ENCODE peak calls at places on chromosomes 4 and X, in seven cellular contexts. E, Z, M, G, B, F and I are unnamed samples.

GRCh38 chr4:19177616-19178015 is 1074.1 kb upstream of the SLIT2 start:
- DNase-seq in G (no peak), B (no peak), E (no peak), M (peak; percentile 34), Z (no peak), F (peak; percentile 7), I (no peak)

GRCh38 chr4:71396382-71396781 is 57.6 kb downstream of the SLC4A4 start:
- DNase-seq in F (peak; percentile 82), B (no peak), G (no peak), Z (no peak), M (peak; percentile 35), E (no peak), I (no peak)

GRCh38 chr4:79467246-79467932 is 59.4 kb upstream of the GK2 start:
- DNase-seq in B (no peak), E (no peak), M (peak; percentile 3), F (no peak), G (no peak), Z (no peak), I (no peak)

GRCh38 chr4:15145709-15146108 is 143.4 kb downstream of the CPEB2 start:
- DNase-seq in M (no peak), F (no peak), Z (no peak), E (no peak), B (no peak), G (no peak), I (no peak)

GRCh38 chrX:147737690-147738089 is 174.0 kb upstream of the FMR1 start:
- DNase-seq in Z (no peak), E (no peak), B (no peak), M (no peak), G (no peak), F (no peak), I (no peak)

GRCh38 chr4:145183581-145183980 is 3.2 kb upstream of the OTUD4 start:
- DNase-seq in F (no peak), M (no peak), G (no peak), B (no peak), Z (no peak), E (no peak), I (no peak)

GRCh38 chrX:1676866-1677265 is 62.0 kb downstream of the ASMT start:
- DNase-seq in B (no peak), G (no peak), M (no peak), F (no peak), E (no peak), Z (no peak), I (no peak)

GRCh38 chr4:8157944-8158709 is 486 bp downstream of the ABLIM2 start:
- DNase-seq in Z (no peak), F (no peak), E (no peak), B (no peak), G (no peak), M (no peak), I (no peak)

GRCh38 chr4:155950461-155950860 is 3.2 kb downstream of the CTSO start:
- DNase-seq in G (no peak), E (no peak), F (no peak), B (no peak), M (no peak), Z (no peak), I (no peak)

DNA sequence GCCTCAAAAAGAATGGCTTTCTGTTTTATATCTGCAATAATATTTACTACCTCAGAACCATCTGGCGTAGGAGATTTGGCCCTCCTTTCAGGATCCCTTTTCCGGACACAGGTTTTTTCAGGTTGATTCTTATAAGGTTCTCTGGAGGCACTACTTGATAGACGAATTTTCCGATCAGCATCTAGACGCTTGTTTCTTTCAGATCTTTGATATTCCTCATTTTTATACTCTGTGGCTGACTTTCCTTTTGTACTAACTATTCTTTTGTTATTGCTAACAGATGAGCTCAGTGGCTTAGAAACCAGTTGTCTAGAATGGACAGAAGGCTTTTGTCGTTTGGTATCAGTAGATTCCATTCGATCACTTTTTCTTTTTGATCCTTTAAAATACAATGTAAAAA is 12.4 kb downstream of the YTHDC1 start:
- DNase-seq in F (no peak), B (no peak), E (no peak), Z (no peak), G (no peak), M (no peak), I (no peak)
- H3K27ac ChIP-seq in F (no peak overlapping the region), B (no peak overlapping the region), E (no peak overlapping the region), Z (no peak overlapping the region), G (no peak overlapping the region), M (no peak overlapping the region), I (no peak overlapping the region)

DNA sequence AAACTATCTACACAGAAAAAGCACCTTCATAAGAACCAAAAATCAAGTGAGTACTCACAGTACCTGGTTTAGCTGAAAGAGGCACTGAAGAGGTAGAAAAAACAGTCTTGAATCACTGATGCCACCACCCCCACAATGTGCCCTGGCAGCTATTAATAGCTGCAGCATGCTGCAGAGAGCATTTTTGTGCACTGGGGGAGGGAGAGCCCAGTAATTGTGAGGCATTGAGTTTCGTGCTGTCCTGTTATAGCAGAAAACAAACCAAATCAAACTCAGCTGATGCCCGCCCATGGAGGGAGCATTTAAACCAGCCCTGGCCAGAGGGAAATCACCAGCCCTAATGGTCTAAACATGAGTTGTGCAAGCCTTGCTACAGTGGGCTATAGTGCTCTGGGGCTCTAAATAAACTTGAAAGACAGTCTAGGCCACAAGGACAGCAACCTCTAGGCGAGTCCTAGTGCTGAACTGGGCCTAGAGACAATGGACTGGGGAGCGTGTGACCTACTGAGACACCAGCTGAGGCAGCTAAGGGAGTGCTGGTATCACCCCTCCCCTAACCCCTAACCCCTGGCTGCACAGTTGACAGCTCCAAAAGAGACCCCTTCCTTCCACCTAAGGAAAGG is 106.3 kb upstream of the TMLHE start:
- DNase-seq in Z (no peak), M (no peak), E (peak; percentile 31), G (no peak), F (no peak), B (peak; percentile 9), I (no peak)
- H3K9me3 ChIP-seq in Z (no peaks in the 10 kb centered on the region), M (no peaks in the 10 kb centered on the region), E (peaks cover 4% of the 10 kb centered on the region), G (no peaks in the 10 kb centered on the region), F (peaks cover 2% of the 10 kb centered on the region), B (peaks cover 19% of the 10 kb centered on the region), I (no peaks in the 10 kb centered on the region)

DNA sequence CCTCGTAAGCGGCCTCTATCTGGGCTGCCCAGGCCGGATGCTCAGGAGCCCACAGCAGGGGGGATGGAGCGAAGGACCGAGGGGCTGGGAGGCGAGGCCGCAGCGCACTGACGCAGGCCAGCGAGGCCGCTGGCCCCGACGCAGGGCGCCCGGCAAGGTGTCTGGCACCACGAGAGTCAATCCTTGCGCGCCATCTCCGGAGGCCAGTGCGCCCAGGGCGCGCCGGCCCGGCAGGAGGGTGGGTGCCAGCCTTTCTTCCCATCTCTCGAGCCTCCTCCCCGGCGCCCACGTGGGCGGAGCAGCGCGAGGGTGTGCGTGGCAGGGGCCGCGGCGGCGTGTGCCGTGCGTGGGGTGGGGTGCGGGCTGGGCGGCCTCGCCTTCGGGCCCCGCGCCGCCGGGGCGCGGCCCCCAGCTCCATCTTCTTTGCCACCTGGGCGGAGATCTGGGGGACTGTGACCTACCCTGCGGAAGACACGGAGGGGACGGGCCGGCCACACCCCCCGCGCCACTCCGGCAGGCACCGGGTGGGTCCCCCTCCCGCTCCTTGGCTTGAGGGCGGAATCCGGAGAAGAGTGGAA is 916 bp downstream of the JAKMIP1 start:
- DNase-seq in M (no peak), B (peak; percentile 17), G (no peak), Z (no peak), F (no peak), E (no peak), I (no peak)
- H3K4me3 ChIP-seq in M (no peak overlapping the region), B (no peak overlapping the region), G (no peak overlapping the region), Z (peak overlapping the region; percentile 9), F (no peak overlapping the region), E (peak overlapping the region; percentile 80), I (peak overlapping the region; percentile 58)

GRCh38 chr4:139452000-139452399 is 1.9 kb upstream of the RAB33B start:
- DNase-seq in E (no peak), F (no peak), B (no peak), Z (no peak), M (no peak), G (no peak), I (no peak)
- H3K27ac ChIP-seq in E (no peak overlapping the region), F (no peak overlapping the region), B (peak overlapping the region; percentile 75), Z (no peak overlapping the region), M (no peak overlapping the region), G (no peak overlapping the region), I (no peak overlapping the region)

GRCh38 chr4:48634688-48635308 is 144.7 kb downstream of the ZAR1 start:
- DNase-seq in Z (no peak), F (no peak), G (no peak), B (no peak), M (no peak), E (no peak), I (no peak)

GRCh38 chr4:48635310-48635709 is 144.8 kb downstream of the FRYL start:
- DNase-seq in F (peak; percentile 37), M (peak; percentile 10), Z (no peak), E (no peak), G (no peak), B (peak; percentile 43), I (no peak)

GRCh38 chr4:48633657-48634056 is 143.6 kb downstream of the ZAR1 start:
- DNase-seq in Z (no peak), F (peak; percentile 7), B (no peak), G (no peak), M (no peak), E (no peak), I (no peak)

GRCh38 chr4:48639816-48640215 is 140.3 kb downstream of the FRYL start:
- DNase-seq in B (no peak), E (no peak), G (no peak), Z (no peak), F (no peak), M (no peak), I (no peak)

DNA sequence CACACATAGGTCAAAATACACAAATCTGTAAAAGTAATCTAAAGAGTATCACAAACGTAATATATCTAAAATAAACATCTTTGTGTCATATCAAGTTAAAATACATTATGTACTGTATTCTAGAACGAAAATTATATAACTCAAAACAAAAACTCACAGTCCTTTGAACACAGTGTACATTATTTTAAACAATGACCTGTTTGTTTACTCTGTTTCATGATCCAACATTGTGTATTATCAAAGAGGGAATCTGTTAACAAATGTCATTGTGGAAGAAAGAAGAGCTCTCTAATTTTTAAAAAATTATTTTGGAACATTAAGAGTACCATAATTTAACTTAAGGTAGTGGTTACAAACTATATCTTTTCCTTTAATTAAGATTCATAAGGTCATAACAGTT is 144.1 kb downstream of the FRYL start:
- DNase-seq in F (no peak), B (no peak), Z (no peak), M (no peak), G (no peak), E (no peak), I (no peak)
- H3K9me3 ChIP-seq in F (no peaks in the 10 kb centered on the region), B (no peaks in the 10 kb centered on the region), Z (no peaks in the 10 kb centered on the region), M (no peaks in the 10 kb centered on the region), G (no peaks in the 10 kb centered on the region), E (no peaks in the 10 kb centered on the region), I (no peaks in the 10 kb centered on the region)

DNA sequence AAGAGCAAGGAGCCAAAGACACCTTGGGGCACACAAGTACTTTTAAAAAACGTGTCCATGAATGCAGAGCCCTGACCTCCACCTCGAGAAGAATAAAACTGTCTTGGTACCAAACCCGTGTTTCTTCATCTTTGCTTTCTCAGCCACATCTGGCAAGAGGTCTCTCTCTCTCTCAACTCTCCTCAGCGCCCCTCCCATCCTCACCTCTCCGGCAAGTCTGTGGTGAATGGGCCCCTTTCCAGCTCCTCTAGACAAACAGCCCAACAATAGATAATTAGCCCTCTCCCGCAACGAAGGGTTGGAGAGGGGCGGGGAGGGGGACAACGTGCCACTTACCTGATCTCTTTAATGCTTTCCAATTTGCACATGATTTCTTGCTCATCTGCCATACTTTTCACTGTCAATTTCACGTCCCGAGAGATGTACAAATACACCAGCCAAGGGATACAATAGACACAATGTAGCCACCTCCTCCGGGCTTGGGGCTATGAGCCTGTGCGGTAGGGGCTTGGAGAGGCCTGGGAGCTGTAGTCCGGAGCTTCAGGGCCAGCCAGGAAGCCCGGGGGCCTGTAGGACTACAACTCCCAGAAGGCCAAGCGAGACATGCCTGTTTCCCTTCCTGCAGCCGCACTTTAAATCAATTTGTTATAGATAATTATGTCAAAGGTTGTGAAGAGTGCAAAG is at the start of gene ZC4H2:
- DNase-seq in B (peak; percentile 69), M (peak; percentile 80), Z (peak; percentile 1), F (peak; percentile 76), G (peak; percentile 18), E (peak; percentile 88), I (peak; percentile 77)
- H3K4me3 ChIP-seq in B (peak within 1 kb of the TSS; percentile 51), M (peak within 1 kb of the TSS; percentile 69), Z (peak within 1 kb of the TSS; percentile 39), F (peak within 1 kb of the TSS; percentile 74), G (peak within 1 kb of the TSS; percentile 82), E (peak within 1 kb of the TSS; percentile 95), I (peak within 1 kb of the TSS; percentile 53)